ENCODE peak calls at places on chromosomes 11 and 22, in four cellular contexts. C, W, X and H are unnamed samples.

GRCh38 chr11:132062541-132062940 is 692.1 kb downstream of the NTM start:
- DNase-seq in C (no peak), W (no peak), X (no peak), H (no peak)

GRCh38 chr11:36345535-36346141 is 49.5 kb downstream of the PRR5L start:
- DNase-seq in C (no peak), W (no peak), X (no peak), H (no peak)

GRCh38 chr11:83063073-83063754 is 8.5 kb downstream of the RAB30 start:
- DNase-seq in C (no peak), W (no peak), X (peak; percentile 88), H (no peak)

GRCh38 chr11:129230006-129230405 is 37.9 kb upstream of the ARHGAP32 start:
- DNase-seq in C (no peak), W (no peak), X (no peak), H (no peak)

GRCh38 chr11:125110996-125111340 is 458 bp downstream of the TMEM218 start:
- DNase-seq in C (no peak), W (peak; percentile 21), X (no peak), H (peak; percentile 11)

GRCh38 chr11:64742940-64743590 is 877 bp downstream of the RASGRP2 start:
- DNase-seq in C (peak; percentile 94), W (no peak), X (no peak), H (no peak)

GRCh38 chr11:76562541-76562940 is 108.0 kb downstream of the LRRC32 start:
- DNase-seq in C (no peak), W (no peak), X (no peak), H (no peak)

GRCh38 chr11:113373981-113374560 is 13.5 kb upstream of the ANKK1 start:
- DNase-seq in C (no peak), W (no peak), X (no peak), H (no peak)

GRCh38 chr11:93166867-93167266 is 30.9 kb downstream of the SLC36A4 start:
- DNase-seq in C (no peak), W (no peak), X (no peak), H (no peak)

GRCh38 chr11:99766816-99767215 is 746.1 kb downstream of the CNTN5 start:
- DNase-seq in C (no peak), W (no peak), X (no peak), H (no peak)

GRCh38 chr11:34948721-34949120 is 32.3 kb downstream of the PDHX start:
- DNase-seq in C (no peak), W (no peak), X (no peak), H (no peak)

GRCh38 chr11:96259053-96259837 is 83.8 kb downstream of the MAML2 start:
- DNase-seq in C (no peak), W (no peak), X (no peak), H (no peak)

GRCh38 chr11:76186776-76187279 is 19.5 kb downstream of the WNT11 start:
- DNase-seq in C (no peak), W (no peak), X (no peak), H (no peak)

GRCh38 chr11:12090061-12090572 is 20.3 kb upstream of the MICAL2 start:
- DNase-seq in C (no peak), W (no peak), X (no peak), H (no peak)

GRCh38 chr11:5291207-5291838 is 10.4 kb downstream of the OR51B4 start:
- DNase-seq in C (no peak), W (peak; percentile 7), X (no peak), H (peak; percentile 23)

GRCh38 chr11:128653828-128654231 is 40.0 kb upstream of the FLI1 start:
- DNase-seq in C (peak; percentile 57), W (no peak), X (no peak), H (no peak)

GRCh38 chr22:19118601-19118880 is 3.7 kb downstream of the DGCR2 start:
- DNase-seq in C (no peak), W (no peak), X (no peak), H (no peak)
- H3K4me3 ChIP-seq in C (no peak overlapping the region), W (no peak overlapping the region), X (peak overlapping the region; percentile 29), H (no peak overlapping the region)

GRCh38 chr11:16816358-16817270 is 78.2 kb downstream of the C11orf58 start:
- DNase-seq in C (no peak), W (no peak), X (no peak), H (no peak)

GRCh38 chr11:16818284-16818683 is 79.8 kb downstream of the C11orf58 start:
- DNase-seq in C (no peak), W (peak; percentile 65), X (no peak), H (no peak)

GRCh38 chr11:16815047-16815767 is 76.8 kb downstream of the C11orf58 start:
- DNase-seq in C (no peak), W (no peak), X (no peak), H (no peak)

GRCh38 chr11:16814410-16815046 is 76.1 kb downstream of the C11orf58 start:
- DNase-seq in C (no peak), W (no peak), X (no peak), H (no peak)

DNA sequence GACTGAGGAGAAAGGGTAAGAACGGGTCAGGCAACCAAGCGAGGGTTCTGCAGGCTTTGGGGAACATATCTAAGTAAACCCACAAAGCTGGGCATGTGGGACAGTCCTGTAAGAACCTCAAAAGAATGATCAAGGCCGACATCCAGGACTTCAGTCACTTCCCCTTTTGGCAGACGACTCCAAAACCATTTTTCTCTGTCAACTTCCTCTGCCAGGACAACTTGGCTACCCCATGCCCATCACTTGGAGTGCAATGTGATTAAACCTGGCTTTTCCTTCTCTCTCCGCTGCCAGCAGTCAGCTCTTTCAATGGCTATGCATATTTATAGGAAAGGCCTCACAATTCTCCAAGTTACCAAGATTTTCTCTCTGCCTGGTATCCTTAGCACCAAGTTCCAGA is 78.9 kb downstream of the C11orf58 start:
- DNase-seq in C (no peak), W (no peak), X (no peak), H (no peak)
- TF ChIP-seq SUZ12 in C (no peak), W (no peak), X (no peak), H (no peak)

DNA sequence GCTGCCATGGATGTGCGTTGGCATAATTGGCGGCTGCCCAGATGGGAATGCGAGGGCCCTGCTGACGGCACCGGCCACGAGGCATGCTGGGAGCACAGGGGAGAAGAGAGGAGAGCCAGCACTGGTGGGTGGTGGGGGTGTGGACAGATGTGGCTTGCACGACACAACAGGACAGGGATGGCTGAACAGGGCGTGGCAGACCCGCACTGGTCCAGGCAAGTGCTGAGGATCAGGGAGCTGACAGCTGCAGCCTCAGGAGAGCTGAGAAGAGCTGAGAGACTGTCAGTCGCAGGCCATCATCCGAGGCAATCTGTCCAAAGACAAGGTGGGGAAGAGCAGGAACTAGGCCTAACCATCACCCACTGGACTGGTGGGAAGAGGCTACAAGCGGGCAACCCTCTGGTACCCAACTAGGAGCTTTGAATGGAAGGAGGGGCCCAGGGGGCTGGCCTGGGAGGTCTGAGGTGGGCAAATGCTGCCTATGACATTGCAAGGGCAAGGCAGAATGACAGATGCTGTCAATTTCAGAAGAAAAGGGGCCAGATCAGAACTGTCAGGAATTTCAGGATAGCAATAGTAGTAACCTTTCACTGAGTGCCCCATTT is 2.4 kb downstream of the GNB1L start:
- DNase-seq in C (no peak), W (no peak), X (no peak), H (no peak)
- H3K4me3 ChIP-seq in C (no peak overlapping the region), W (no peak overlapping the region), X (no peak overlapping the region), H (no peak overlapping the region)

GRCh38 chr11:15665368-15665871 is 550.7 kb downstream of the INSC start:
- DNase-seq in C (peak; percentile 4), W (peak; percentile 19), X (no peak), H (no peak)
- TF ChIP-seq SUZ12 in C (no peak), W (no peak), X (no peak), H (no peak)